ENCODE peak calls at places on chromosomes 5 and 9, in nine cellular contexts. A is lung; U is testis; V is tibial artery; C is CD8-positive, alpha-beta T cell; I is CD4-positive, CD25-positive, alpha-beta regulatory T cell; L is effector memory CD4-positive, alpha-beta T cell; P is GM23248; R is adipocyte. E is an unnamed sample.
A peak's percentile ranks its signal among the peaks of the same experiment; 100 is the strongest.

GRCh38 chr5:109739741-109740140 is 50.0 kb downstream of the MAN2A1 start:
- DNase-seq in U (no peak), I (no peak), R (no peak), A (no peak), L (no peak), P (peak; percentile 15), V (no peak), C (no peak), E (no peak)

GRCh38 chr9:129384138-129384886 is 206.3 kb upstream of the IER5L start:
- DNase-seq in C (no peak), L (no peak), I (no peak), R (no peak), U (no peak), A (no peak), P (no peak), V (peak; percentile 62), E (peak; percentile 32)

GRCh38 chr5:72235725-72236124 is 84.3 kb downstream of the MRPS27 start:
- DNase-seq in A (no peak), U (no peak), I (no peak), L (no peak), P (peak; percentile 27), C (no peak), V (no peak), R (no peak), E (no peak)

GRCh38 chr9:110031511-110032173 is 176.3 kb downstream of the C9orf152 start:
- DNase-seq in I (no peak), U (no peak), A (no peak), V (no peak), R (peak; percentile 81), L (no peak), P (peak; percentile 89), C (no peak), E (no peak)

GRCh38 chr9:115241641-115242040 is 123.7 kb upstream of the TNC start:
- DNase-seq in R (no peak), P (no peak), I (no peak), C (no peak), V (no peak), A (no peak), L (no peak), U (no peak), E (no peak)

GRCh38 chr9:124392254-124392653 is 23.0 kb downstream of the PSMB7 start:
- DNase-seq in U (no peak), V (peak; percentile 66), I (no peak), R (peak; percentile 44), L (no peak), P (no peak), A (no peak), C (no peak), E (no peak)

GRCh38 chr9:14935917-14936316 is 25.7 kb upstream of the FREM1 start:
- DNase-seq in P (no peak), C (no peak), L (no peak), R (no peak), U (no peak), A (no peak), I (no peak), V (no peak), E (no peak)

GRCh38 chr5:120443607-120444006 is 20.5 kb upstream of the PRR16 start:
- DNase-seq in A (no peak), U (no peak), V (no peak), I (no peak), C (no peak), R (no peak), L (no peak), P (no peak), E (no peak)

GRCh38 chr9:88072831-88073365 is 65.4 kb downstream of the SPATA31C2 start:
- DNase-seq in C (no peak), V (no peak), L (no peak), I (no peak), R (peak; percentile 7), P (no peak), A (no peak), U (no peak), E (no peak)

GRCh38 chr5:81288021-81288433 is 13.4 kb upstream of the ZCCHC9 start:
- DNase-seq in A (no peak), C (no peak), U (no peak), P (no peak), V (no peak), I (no peak), R (no peak), L (no peak), E (no peak)

GRCh38 chr5:74409166-74409706 is 231.3 kb downstream of the ENC1 start:
- DNase-seq in A (no peak), I (no peak), P (no peak), R (no peak), C (no peak), L (no peak), U (no peak), V (no peak), E (no peak)

GRCh38 chr5:45264447-45264846 is 431.7 kb downstream of the HCN1 start:
- DNase-seq in I (no peak), A (no peak), L (no peak), V (no peak), R (no peak), P (no peak), C (no peak), U (no peak), E (no peak)

GRCh38 chr5:151213803-151214613 is 9.9 kb downstream of the CCDC69 start:
- DNase-seq in C (peak; percentile 91), I (peak; percentile 85), L (peak; percentile 81), R (peak; percentile 62), P (peak; percentile 28), V (peak; percentile 89), U (peak; percentile 57), A (peak; percentile 89), E (peak; percentile 77)

GRCh38 chr5:163407034-163407652 is 30.3 kb upstream of the CCNG1 start:
- DNase-seq in U (no peak), I (no peak), L (no peak), V (no peak), C (no peak), P (peak; percentile 48), A (no peak), R (peak; percentile 29), E (no peak)

GRCh38 chr5:168136340-168136739 is 155.1 kb upstream of the WWC1 start:
- DNase-seq in U (no peak), V (no peak), A (no peak), R (no peak), I (no peak), L (no peak), P (no peak), C (no peak), E (peak; percentile 36)

GRCh38 chr9:20988916-20989315 is 42.5 kb downstream of the HACD4 start:
- DNase-seq in U (no peak), A (no peak), L (no peak), P (peak; percentile 42), V (no peak), I (no peak), R (peak; percentile 59), C (no peak), E (no peak)

GRCh38 chr9:20985851-20986600 is 45.4 kb downstream of the HACD4 start:
- DNase-seq in P (no peak), U (no peak), V (no peak), I (no peak), C (no peak), L (no peak), A (no peak), R (no peak), E (no peak)

GRCh38 chr9:20987521-20987920 is 43.9 kb downstream of the HACD4 start:
- DNase-seq in C (no peak), L (no peak), U (no peak), I (no peak), A (no peak), P (no peak), R (peak; percentile 9), V (no peak), E (no peak)

GRCh38 chr9:20989923-20990341 is 41.5 kb downstream of the HACD4 start:
- DNase-seq in U (peak; percentile 21), I (no peak), V (peak; percentile 74), P (no peak), C (peak; percentile 19), A (peak; percentile 32), L (no peak), R (no peak), E (no peak)

DNA sequence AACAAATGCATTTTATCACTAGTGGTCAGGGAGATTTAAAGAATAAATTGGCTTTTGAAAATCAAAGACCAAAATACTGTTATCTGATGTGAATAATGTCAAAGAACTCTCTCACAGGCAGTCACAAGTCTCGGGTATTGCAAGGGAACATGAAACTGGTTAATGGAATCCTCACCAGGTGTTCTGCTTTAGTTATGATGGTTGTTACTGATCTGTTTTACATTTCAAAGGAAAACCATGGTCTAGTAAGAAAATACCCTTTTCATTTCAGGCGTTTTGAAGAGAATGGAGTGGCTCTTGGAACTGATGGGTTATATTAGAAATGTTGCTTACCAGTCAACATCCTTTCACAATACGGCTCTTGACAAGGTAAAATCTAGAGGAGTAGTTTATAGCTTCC is 43.4 kb downstream of the HACD4 start:
- DNase-seq in U (no peak), C (no peak), V (no peak), R (peak; percentile 22), A (no peak), L (no peak), I (no peak), P (no peak), E (no peak)
- H3K4me1 ChIP-seq in U (no peaks in the 10 kb centered on the region), C (no peaks in the 10 kb centered on the region), V (no peaks in the 10 kb centered on the region), R (peaks cover 9% of the 10 kb centered on the region), A (no peaks in the 10 kb centered on the region), L (no peaks in the 10 kb centered on the region), I (no peaks in the 10 kb centered on the region), P (peaks cover 4% of the 10 kb centered on the region), E (no peaks in the 10 kb centered on the region)

DNA sequence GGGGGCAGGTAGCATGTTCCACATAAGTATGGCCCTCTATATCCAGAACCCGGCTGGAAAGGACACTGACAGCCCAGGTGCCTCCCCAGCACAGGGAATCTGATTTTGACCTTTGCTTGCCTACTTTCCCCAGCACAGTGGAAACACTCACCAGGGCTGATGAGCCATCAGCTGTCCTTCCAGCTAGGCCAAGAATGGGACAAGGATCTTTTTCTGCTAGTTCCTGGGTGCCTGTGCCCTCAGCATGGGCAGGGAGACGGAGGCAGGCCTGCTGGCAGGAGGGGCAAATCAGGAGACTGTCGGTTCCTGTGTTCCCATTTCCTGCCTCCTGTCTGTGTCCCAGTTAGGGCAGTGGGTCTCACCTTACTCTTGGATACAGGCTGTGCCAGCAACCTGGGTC is 1.1 kb downstream of the CYFIP2 start:
- DNase-seq in R (no peak), A (no peak), C (no peak), U (no peak), I (no peak), V (no peak), P (no peak), L (no peak), E (no peak)
- H3K4me1 ChIP-seq in R (no peaks in the 10 kb centered on the region), A (peaks cover 8% of the 10 kb centered on the region), C (peaks cover 76% of the 10 kb centered on the region), U (no peaks in the 10 kb centered on the region), I (peaks cover 78% of the 10 kb centered on the region), V (no peaks in the 10 kb centered on the region), P (no peaks in the 10 kb centered on the region), L (peaks cover 66% of the 10 kb centered on the region), E (peaks cover 16% of the 10 kb centered on the region)

GRCh38 chr9:98795295-98795955 is 930 bp downstream of the ANKS6 start:
- DNase-seq in I (no peak), U (peak; percentile 12), V (no peak), R (no peak), P (no peak), A (no peak), L (no peak), C (no peak), E (no peak)
- H3K4me1 ChIP-seq in I (peaks cover 13% of the 10 kb centered on the region), U (peaks cover 11% of the 10 kb centered on the region), V (no peaks in the 10 kb centered on the region), R (peaks cover 21% of the 10 kb centered on the region), P (peaks cover 20% of the 10 kb centered on the region), A (no peaks in the 10 kb centered on the region), L (peaks cover 7% of the 10 kb centered on the region), C (peaks cover 15% of the 10 kb centered on the region), E (peaks cover 17% of the 10 kb centered on the region)

DNA sequence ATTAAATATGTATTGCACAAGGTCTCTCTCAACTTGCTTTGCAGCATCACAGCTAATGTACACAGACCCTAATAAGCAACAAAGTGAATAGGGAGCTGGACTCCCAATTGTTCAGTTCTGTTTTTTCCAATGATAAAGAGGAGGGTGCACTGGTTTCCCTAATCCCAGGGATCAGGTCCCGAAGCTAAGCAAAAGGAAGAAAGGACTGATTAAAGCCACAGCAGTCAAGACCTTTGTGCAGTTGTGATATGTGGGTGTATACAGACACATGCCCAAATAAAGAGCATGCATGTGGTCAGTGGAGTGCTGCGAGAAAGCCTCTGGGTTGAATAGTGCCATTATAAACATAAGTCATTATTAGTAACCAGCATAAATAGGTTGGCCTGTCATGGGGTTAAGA is 1863.2 kb upstream of the WWC1 start:
- DNase-seq in R (no peak), C (no peak), L (no peak), U (no peak), A (no peak), P (no peak), V (no peak), I (no peak), E (no peak)
- H3K4me1 ChIP-seq in R (no peaks in the 10 kb centered on the region), C (no peaks in the 10 kb centered on the region), L (no peaks in the 10 kb centered on the region), U (no peaks in the 10 kb centered on the region), A (no peaks in the 10 kb centered on the region), P (no peaks in the 10 kb centered on the region), V (no peaks in the 10 kb centered on the region), I (no peaks in the 10 kb centered on the region), E (no peaks in the 10 kb centered on the region)